ENCODE peak calls at places on chromosomes 11 and 22, in eight cellular contexts. N is MM.1S, X is bronchial epithelial cell, Q is AG10803, L is fibroblast of lung, T is cardiac fibroblast, C is fibroblast of pulmonary artery, V is colonic mucosa. W is an unnamed sample.

GRCh38 chr11:122556605-122557004 is 98.9 kb upstream of the UBASH3B start:
- DNase-seq in N (peak), X (no peak), T (peak), V (no peak), C (no peak), L (peak), Q (peak), W (peak)

GRCh38 chr11:94997437-94997836 is 23.9 kb downstream of the KDM4D start:
- DNase-seq in Q (no peak), C (no peak), X (no peak), T (no peak), L (no peak), N (no peak), V (no peak), W (no peak)

GRCh38 chr11:108559904-108560303 is 33.7 kb downstream of the EXPH5 start:
- DNase-seq in V (no peak), C (peak), N (no peak), T (peak), L (peak), Q (peak), X (no peak), W (peak)

GRCh38 chr22:48186121-48186790 is 1423.8 kb downstream of the TBC1D22A start:
- DNase-seq in C (no peak), L (no peak), X (no peak), T (no peak), V (no peak), Q (no peak), N (no peak), W (no peak)

GRCh38 chr11:123330471-123330870 is 99.6 kb upstream of the GRAMD1B start:
- DNase-seq in V (no peak), C (no peak), L (no peak), Q (no peak), T (no peak), N (no peak), X (no peak), W (no peak)

GRCh38 chr11:106156290-106156937 is 79.0 kb downstream of the AASDHPPT start:
- DNase-seq in V (peak), Q (peak), T (peak), L (peak), N (peak), C (peak), X (peak), W (peak)

GRCh38 chr11:100354736-100355135 is 332.4 kb upstream of the ARHGAP42 start:
- DNase-seq in X (peak), C (no peak), Q (no peak), V (no peak), N (no peak), L (no peak), T (no peak), W (no peak)

GRCh38 chr22:48391820-48392219 is 1435.9 kb downstream of the BRD1 start:
- DNase-seq in Q (no peak), N (no peak), T (no peak), X (no peak), L (no peak), V (no peak), C (no peak), W (no peak)

GRCh38 chr22:31610611-31611010 is 51.4 kb downstream of the PISD start:
- DNase-seq in V (no peak), L (no peak), T (no peak), X (no peak), N (no peak), C (no peak), Q (no peak), W (no peak)

GRCh38 chr11:65526744-65527143 is 1.9 kb downstream of the SCYL1 start:
- DNase-seq in N (no peak), C (no peak), X (no peak), L (no peak), V (no peak), Q (no peak), T (no peak), W (no peak)

GRCh38 chr11:44909557-44909956 is 41.1 kb downstream of the TP53I11 start:
- DNase-seq in C (no peak), N (no peak), V (no peak), X (no peak), Q (no peak), L (no peak), T (no peak), W (no peak)

GRCh38 chr22:29308791-29309262 is 2.4 kb downstream of the GAS2L1 start:
- DNase-seq in L (peak), Q (peak), C (peak), V (no peak), N (no peak), X (peak), T (peak), W (peak)

GRCh38 chr22:29208879-29209623 is 3.4 kb downstream of the EMID1 start:
- DNase-seq in X (no peak), N (no peak), L (no peak), T (no peak), Q (no peak), C (no peak), V (no peak), W (no peak)

GRCh38 chr11:109859325-109859724 is 233.9 kb upstream of the ZC3H12C start:
- DNase-seq in N (no peak), L (peak), Q (peak), T (peak), X (peak), V (no peak), C (peak), W (peak)

GRCh38 chr11:2518983-2519340 is 74.2 kb downstream of the KCNQ1 start:
- DNase-seq in V (no peak), C (no peak), X (no peak), L (no peak), Q (no peak), T (no peak), N (no peak), W (no peak)

GRCh38 chr11:31802609-31802989 is 8.5 kb downstream of the PAX6 start:
- DNase-seq in T (no peak), X (no peak), C (no peak), N (no peak), Q (no peak), L (no peak), V (no peak), W (no peak)

GRCh38 chr11:123356539-123356938 is 73.5 kb upstream of the GRAMD1B start:
- DNase-seq in V (no peak), X (no peak), Q (no peak), C (no peak), N (no peak), L (no peak), T (no peak), W (no peak)

GRCh38 chr11:130313383-130314183 is 1.1 kb downstream of the ZBTB44 start:
- DNase-seq in C (peak), T (no peak), L (peak), X (peak), V (no peak), Q (peak), N (no peak), W (peak)

GRCh38 chr11:6608726-6609501 is 3.1 kb downstream of the TAF10 start:
- DNase-seq in X (no peak), N (no peak), Q (no peak), T (no peak), L (no peak), V (peak), C (no peak), W (no peak)

DNA sequence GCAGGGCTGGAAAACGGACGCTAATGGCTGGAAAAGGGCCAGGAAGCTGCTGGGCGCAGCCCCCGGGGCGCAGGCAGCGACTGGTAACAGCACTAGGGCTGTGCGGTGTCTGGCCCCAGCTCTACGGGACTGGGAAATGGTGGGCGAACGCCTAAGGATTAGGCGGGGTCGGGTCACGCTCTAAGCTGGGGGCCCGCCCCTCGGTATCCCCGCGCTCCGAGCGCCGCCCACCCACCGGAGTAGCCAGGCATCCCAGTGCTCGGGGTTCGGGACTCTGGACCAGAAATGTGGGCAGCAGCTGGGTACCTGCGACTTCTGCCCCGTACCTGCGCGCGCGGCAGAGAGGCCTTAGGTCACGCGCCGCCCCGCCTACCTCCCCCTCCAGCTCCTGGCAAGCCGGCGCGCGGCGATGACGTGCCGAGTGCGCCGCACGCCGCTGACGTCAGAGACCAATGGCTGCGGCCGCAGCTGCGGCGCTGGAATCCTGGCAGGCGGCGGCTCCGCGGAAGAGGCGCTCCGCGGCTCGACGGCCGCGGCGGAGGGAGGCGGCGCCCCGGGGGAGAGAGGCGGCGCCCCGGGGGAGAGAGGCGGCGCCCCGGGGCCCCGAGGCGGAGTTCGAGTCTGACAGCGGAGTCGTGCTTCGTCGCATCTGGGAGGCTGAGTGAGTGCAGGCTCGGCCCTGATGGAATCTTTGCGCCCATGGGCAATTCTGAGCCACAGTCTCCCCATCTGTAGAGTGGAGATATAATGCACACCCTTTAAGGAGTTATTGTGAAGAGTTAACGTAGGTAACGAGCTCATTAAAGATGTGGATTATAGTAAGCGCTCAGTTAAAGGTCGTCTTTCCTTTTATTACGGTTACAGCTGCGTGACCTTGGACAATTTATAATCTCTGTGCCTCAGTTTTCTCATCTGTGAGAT is at the start of the genes HPS4 and SRRD:
- DNase-seq in C (peak), V (peak), T (peak), Q (peak), X (peak), L (peak), N (peak), W (peak)
- TF ChIP-seq CTCF in C (no peak), V (no peak), T (no peak), Q (no peak), X (no peak), L (no peak), N (no peak), W (no peak)

GRCh38 chr11:81869337-81870065 is 864.2 kb downstream of the FAM181B start:
- DNase-seq in N (peak), L (peak), C (peak), V (peak), T (no peak), Q (no peak), X (peak), W (no peak)
- H3K4me3 ChIP-seq in N (peak), L (no peak), C (no peak), V (no peak), T (no peak), Q (no peak), X (no peak), W (no peak)

GRCh38 chr22:23681026-23681809 is 9.6 kb upstream of the RGL4 start:
- DNase-seq in C (no peak), Q (no peak), L (no peak), V (no peak), X (no peak), N (no peak), T (no peak), W (no peak)
- TF ChIP-seq CTCF in C (no peak), Q (no peak), L (no peak), V (no peak), X (no peak), N (no peak), T (no peak), W (no peak)

GRCh38 chr11:63931045-63931444 is 7.8 kb upstream of the NAA40 start:
- DNase-seq in Q (no peak), X (no peak), T (no peak), C (no peak), V (no peak), L (no peak), N (no peak), W (no peak)
- H3K4me3 ChIP-seq in Q (no peak), X (no peak), T (no peak), C (no peak), V (no peak), L (no peak), N (no peak), W (no peak)

GRCh38 chr11:119055901-119056300 is 1.1 kb downstream of the HYOU1 start:
- DNase-seq in X (peak), N (peak), V (no peak), L (peak), C (peak), T (peak), Q (peak), W (peak)
- TF ChIP-seq CTCF in X (no peak), N (peak), V (no peak), L (no peak), C (peak), T (peak), Q (peak), W (peak)

DNA sequence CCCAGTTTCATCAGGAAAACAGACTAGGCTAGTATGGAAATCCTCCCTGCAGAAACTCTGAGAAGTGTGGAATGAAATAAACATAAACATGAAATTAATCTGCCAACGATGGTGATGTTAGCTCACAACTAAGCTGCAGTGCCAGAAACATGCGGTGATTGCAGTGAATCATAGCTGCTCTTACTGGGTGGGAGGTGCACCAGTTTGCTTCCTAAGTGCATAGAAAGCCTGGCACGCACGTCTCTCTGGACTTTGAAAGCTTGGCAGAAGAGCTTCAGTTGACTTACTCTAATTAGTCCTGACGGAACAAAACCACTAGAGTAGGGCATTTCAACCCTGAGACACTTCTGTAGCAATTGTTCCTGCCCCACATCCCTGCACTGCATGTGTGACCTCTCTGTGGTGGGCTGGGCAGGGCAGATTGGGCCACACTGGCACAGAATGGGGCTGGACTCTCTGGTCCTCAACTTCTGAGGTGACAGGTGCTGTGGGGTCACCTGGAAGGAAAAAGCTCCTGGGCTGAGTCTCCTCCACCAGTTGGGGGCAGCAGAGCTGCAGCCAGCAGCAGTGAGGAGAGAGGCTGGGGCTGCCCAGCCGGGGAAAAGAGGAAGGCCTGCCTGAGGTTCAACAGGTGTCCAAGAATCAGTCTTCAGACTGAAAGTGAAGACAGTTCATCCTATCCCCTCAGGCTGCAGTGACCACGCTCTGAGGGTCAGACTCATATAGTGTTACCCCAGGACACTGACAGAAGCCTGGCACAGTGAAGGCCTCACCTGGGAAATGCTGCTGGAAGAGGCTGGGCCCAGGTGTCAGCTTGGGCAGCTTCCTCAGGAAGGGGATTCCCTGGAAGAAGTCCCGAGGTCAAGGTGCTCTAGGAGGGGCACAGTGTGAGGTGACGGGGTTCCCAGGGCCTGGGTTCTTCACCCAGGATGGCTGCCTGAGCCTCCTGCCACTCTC is 40.5 kb downstream of the GGTLC2 start:
- DNase-seq in L (peak), C (peak), N (peak), T (peak), Q (peak), V (peak), X (no peak), W (peak)
- H3K4me3 ChIP-seq in L (no peak), C (no peak), N (no peak), T (no peak), Q (no peak), V (no peak), X (no peak), W (no peak)

DNA sequence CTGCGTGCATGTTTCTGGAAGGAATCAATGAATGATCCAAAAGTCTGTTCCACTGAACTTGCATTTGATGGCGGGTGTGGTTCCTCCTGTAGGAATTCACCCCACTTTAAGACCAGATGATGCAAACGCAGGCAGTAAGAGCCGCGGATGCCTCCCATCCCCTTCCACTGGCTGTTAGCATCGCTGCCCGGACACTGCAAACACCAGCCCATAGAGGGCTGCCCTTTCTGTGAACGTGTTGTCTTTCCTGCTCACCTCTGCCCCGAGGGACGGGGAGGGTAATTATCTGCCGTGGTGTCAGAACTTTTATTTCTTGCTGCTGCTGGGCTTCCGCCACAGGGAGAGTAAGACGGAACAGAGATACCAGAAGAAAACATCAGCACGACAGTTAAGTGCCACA is 53.0 kb upstream of the NECTIN1 start:
- DNase-seq in L (no peak), N (no peak), C (no peak), Q (no peak), T (no peak), V (no peak), X (no peak), W (peak)
- TF ChIP-seq CTCF in L (no peak), N (no peak), C (no peak), Q (no peak), T (no peak), V (no peak), X (no peak), W (no peak)

GRCh38 chr22:45092644-45093043 is 71.1 kb upstream of the NUP50 start:
- DNase-seq in T (no peak), X (no peak), N (no peak), C (no peak), Q (no peak), L (no peak), V (no peak), W (no peak)
- H3K4me3 ChIP-seq in T (no peak), X (no peak), N (no peak), C (no peak), Q (no peak), L (no peak), V (no peak), W (no peak)

GRCh38 chr22:36239401-36240171 is at the start of gene APOL2:
- DNase-seq in C (peak), X (peak), V (peak), Q (peak), L (peak), T (peak), N (peak), W (peak)
- TF ChIP-seq CTCF in C (peak), X (peak), V (peak), Q (peak), L (peak), T (peak), N (peak), W (peak)

GRCh38 chr11:113238721-113239120 is 75.7 kb upstream of the TTC12 start:
- DNase-seq in X (no peak), Q (no peak), T (no peak), N (no peak), V (no peak), L (no peak), C (no peak), W (no peak)
- H3K4me3 ChIP-seq in X (no peak), Q (no peak), T (no peak), N (no peak), V (no peak), L (no peak), C (no peak), W (no peak)